ENCODE peak calls at places on chromosomes 12 and 14, in seven cellular contexts. V is K562, R is HCT116, L is SK-N-SH, T is H1, S is GM12878, C is HepG2. N is an unnamed sample.
A peak's percentile ranks its signal among the peaks of the same experiment; 100 is the strongest.

GRCh38 chr12:77060136-77060882 is 5.1 kb downstream of the E2F7 start:
- DNase-seq in V (no peak), R (no peak), L (no peak), T (no peak), S (peak; percentile 85), C (no peak), N (no peak)

GRCh38 chr12:3285570-3285969 is 205.4 kb upstream of the PRMT8 start:
- DNase-seq in V (no peak), R (no peak), L (no peak), T (no peak), S (no peak), C (no peak), N (no peak)

GRCh38 chr12:128684357-128684756 is 139.4 kb downstream of the SLC15A4 start:
- DNase-seq in V (no peak), R (no peak), L (no peak), T (no peak), S (no peak), C (no peak), N (no peak)

GRCh38 chr12:90253674-90254181 is 545.1 kb upstream of the ATP2B1 start:
- DNase-seq in V (no peak), R (peak; percentile 92), L (peak; percentile 24), T (no peak), S (peak; percentile 59), C (no peak), N (peak; percentile 38)

GRCh38 chr12:33455096-33455495 is 15.5 kb upstream of the SYT10 start:
- DNase-seq in V (no peak), R (no peak), L (no peak), T (no peak), S (no peak), C (no peak), N (no peak)

GRCh38 chr14:91202234-91202974 is 42.1 kb downstream of the GPR68 start:
- DNase-seq in V (peak; percentile 73), R (no peak), L (no peak), T (no peak), S (no peak), C (no peak), N (peak; percentile 24)

GRCh38 chr12:132761911-132762583 is 415 bp upstream of the ANKLE2 start:
- DNase-seq in V (peak; percentile 94), R (peak; percentile 48), L (peak; percentile 99), T (peak; percentile 84), S (no peak), C (peak; percentile 77), N (peak; percentile 95)

GRCh38 chr12:105705765-105706164 is 375.3 kb downstream of the C12orf75 start:
- DNase-seq in V (peak; percentile 28), R (peak; percentile 33), L (peak; percentile 27), T (peak; percentile 78), S (no peak), C (peak; percentile 36), N (no peak)

GRCh38 chr12:131525795-131526508 is 184.9 kb upstream of the SFSWAP start:
- DNase-seq in V (no peak), R (no peak), L (no peak), T (no peak), S (no peak), C (no peak), N (no peak)

GRCh38 chr12:10607885-10608458 is 5.4 kb downstream of the MAGOHB start:
- DNase-seq in V (peak; percentile 8), R (no peak), L (peak; percentile 14), T (no peak), S (no peak), C (no peak), N (peak; percentile 4)

GRCh38 chr12:47715393-47715876 is 9.6 kb upstream of the RPAP3 start:
- DNase-seq in V (peak; percentile 62), R (peak; percentile 74), L (peak; percentile 63), T (peak; percentile 79), S (no peak), C (peak; percentile 76), N (peak; percentile 93)

GRCh38 chr14:51458563-51458955 is 193.2 kb upstream of the FRMD6 start:
- DNase-seq in V (no peak), R (no peak), L (no peak), T (no peak), S (no peak), C (no peak), N (no peak)

GRCh38 chr14:65131176-65131765 is 29.0 kb upstream of the MAX start:
- DNase-seq in V (no peak), R (peak; percentile 27), L (no peak), T (no peak), S (no peak), C (no peak), N (peak; percentile 83)

GRCh38 chr12:116508145-116509121 is 50.7 kb upstream of the MAP1LC3B2 start:
- DNase-seq in V (peak; percentile 78), R (no peak), L (peak; percentile 66), T (peak; percentile 88), S (no peak), C (no peak), N (no peak)

GRCh38 chr14:41476526-41476925 is 130.2 kb upstream of the LRFN5 start:
- DNase-seq in V (no peak), R (no peak), L (no peak), T (no peak), S (no peak), C (no peak), N (no peak)

GRCh38 chr14:102922490-102923200 is at the start of gene AMN:
- DNase-seq in V (peak; percentile 69), R (no peak), L (peak; percentile 73), T (peak; percentile 72), S (no peak), C (peak; percentile 64), N (no peak)

GRCh38 chr12:5535531-5535930 is 103.6 kb downstream of the NTF3 start:
- DNase-seq in V (no peak), R (no peak), L (no peak), T (no peak), S (no peak), C (no peak), N (no peak)

GRCh38 chr12:549476-550082 is 89.8 kb downstream of the B4GALNT3 start:
- DNase-seq in V (no peak), R (no peak), L (no peak), T (no peak), S (no peak), C (no peak), N (no peak)

GRCh38 chr14:76080471-76080870 is 71.3 kb upstream of the GPATCH2L start:
- DNase-seq in V (no peak), R (no peak), L (no peak), T (no peak), S (no peak), C (no peak), N (no peak)

GRCh38 chr14:100155049-100155621 is 4.3 kb downstream of the DEGS2 start:
- DNase-seq in V (peak; percentile 67), R (peak; percentile 33), L (peak; percentile 64), T (peak; percentile 93), S (no peak), C (peak; percentile 46), N (peak; percentile 95)

GRCh38 chr14:99261916-99262787 is 9.8 kb downstream of the BCL11B start:
- DNase-seq in V (no peak), R (no peak), L (no peak), T (no peak), S (no peak), C (no peak), N (no peak)

GRCh38 chr14:103880986-103881926 is 33.9 kb upstream of the PPP1R13B start:
- DNase-seq in V (no peak), R (no peak), L (peak; percentile 63), T (no peak), S (no peak), C (peak; percentile 75), N (no peak)

GRCh38 chr12:52156757-52157565 is 34.9 kb downstream of the KRT80 start:
- DNase-seq in V (peak; percentile 86), R (no peak), L (peak; percentile 92), T (peak; percentile 98), S (no peak), C (peak; percentile 41), N (peak; percentile 81)
- TF ChIP-seq JUND in V (no peak), R (no peak), L (no peak), T (peak; percentile 35), S (no peak), C (no peak), N (no peak)

DNA sequence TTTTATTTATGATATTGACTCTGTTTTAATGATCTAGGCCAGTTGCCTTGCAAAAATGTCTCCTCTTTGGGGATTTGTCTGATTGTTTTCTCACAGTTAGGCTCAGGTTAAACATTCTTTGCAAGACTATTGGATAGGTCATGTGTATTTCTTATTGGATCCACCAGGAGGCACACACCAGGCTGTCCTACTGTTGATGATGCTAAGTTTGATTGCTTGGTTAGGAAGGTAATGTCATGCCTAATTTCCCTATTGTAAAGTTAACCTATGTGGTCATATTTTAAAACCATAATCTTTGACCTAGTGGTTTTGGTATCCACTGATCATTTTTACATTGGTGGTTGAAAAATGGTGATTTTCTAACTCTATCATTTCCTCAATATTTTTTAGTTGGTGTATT is 137.1 kb downstream of the BRMS1L start:
- DNase-seq in V (peak; percentile 6), R (peak; percentile 15), L (peak; percentile 3), T (no peak), S (no peak), C (peak; percentile 45), N (no peak)
- TF ChIP-seq JUND in V (no peak), R (no peak), L (no peak), T (no peak), S (no peak), C (no peak), N (no peak)

GRCh38 chr12:88726806-88727722 is 146.8 kb upstream of the KITLG start:
- DNase-seq in V (no peak), R (no peak), L (no peak), T (no peak), S (no peak), C (no peak), N (no peak)
- TF ChIP-seq JUND in V (no peak), R (no peak), L (no peak), T (no peak), S (no peak), C (no peak), N (no peak)

GRCh38 chr14:93543766-93544165 is 113.0 kb downstream of the UNC79 start:
- DNase-seq in V (no peak), R (peak; percentile 19), L (peak; percentile 42), T (no peak), S (no peak), C (peak; percentile 10), N (peak; percentile 42)
- TF ChIP-seq JUND in V (no peak), R (no peak), L (no peak), T (no peak), S (no peak), C (no peak), N (no peak)

GRCh38 chr12:82414926-82415325 is 56.6 kb downstream of the METTL25 start:
- DNase-seq in V (no peak), R (no peak), L (no peak), T (no peak), S (no peak), C (no peak), N (no peak)
- TF ChIP-seq JUND in V (no peak), R (no peak), L (no peak), T (no peak), S (no peak), C (no peak), N (no peak)

N was measured in T47D.